ENCODE peak calls at places on chromosomes 12 and 14, in six cellular contexts. One of them, this sample, is unnamed.

GRCh38 chr14:51293149-51293925 is 53.3 kb downstream of the TMX1 start:
- DNase-seq in NCI-H345: no peak
- DNase-seq in HTR-8/SVneo: no peak
- DNase-seq in OCI-LY7: no peak
- DNase-seq in activated CD8-positive, alpha-beta memory T cell treated with anti-CD3 and anti-CD28 coated beads for 1 hour: no peak
- DNase-seq in NCI-H69: no peak
- DNase-seq in this sample: no peak

GRCh38 chr12:25959069-25959961 is 833 bp downstream of the RASSF8 start:
- DNase-seq in activated CD8-positive, alpha-beta memory T cell treated with anti-CD3 and anti-CD28 coated beads for 1 hour: no peak
- DNase-seq in HTR-8/SVneo: peak
- DNase-seq in NCI-H69: no peak
- DNase-seq in NCI-H345: no peak
- DNase-seq in OCI-LY7: no peak
- DNase-seq in this sample: no peak

GRCh38 chr12:40149673-40150260 is 43.9 kb upstream of the SLC2A13 start:
- DNase-seq in activated CD8-positive, alpha-beta memory T cell treated with anti-CD3 and anti-CD28 coated beads for 1 hour: no peak
- DNase-seq in OCI-LY7: no peak
- DNase-seq in NCI-H69: no peak
- DNase-seq in HTR-8/SVneo: no peak
- DNase-seq in NCI-H345: no peak
- DNase-seq in this sample: no peak

GRCh38 chr12:119008691-119009221 is 27.4 kb downstream of the SRRM4 start:
- DNase-seq in HTR-8/SVneo: no peak
- DNase-seq in NCI-H69: peak
- DNase-seq in OCI-LY7: no peak
- DNase-seq in NCI-H345: no peak
- DNase-seq in activated CD8-positive, alpha-beta memory T cell treated with anti-CD3 and anti-CD28 coated beads for 1 hour: no peak
- DNase-seq in this sample: no peak

GRCh38 chr12:78392918-78393317 is 471.7 kb upstream of the SYT1 start:
- DNase-seq in NCI-H69: peak
- DNase-seq in activated CD8-positive, alpha-beta memory T cell treated with anti-CD3 and anti-CD28 coated beads for 1 hour: no peak
- DNase-seq in NCI-H345: peak
- DNase-seq in OCI-LY7: peak
- DNase-seq in HTR-8/SVneo: no peak
- DNase-seq in this sample: no peak

GRCh38 chr12:1186298-1186697 is 195.3 kb downstream of the ERC1 start:
- DNase-seq in activated CD8-positive, alpha-beta memory T cell treated with anti-CD3 and anti-CD28 coated beads for 1 hour: no peak
- DNase-seq in OCI-LY7: no peak
- DNase-seq in HTR-8/SVneo: no peak
- DNase-seq in NCI-H345: no peak
- DNase-seq in NCI-H69: no peak
- DNase-seq in this sample: no peak

GRCh38 chr12:1927751-1928351 is 9.4 kb upstream of the CACNA2D4 start:
- DNase-seq in NCI-H69: no peak
- DNase-seq in activated CD8-positive, alpha-beta memory T cell treated with anti-CD3 and anti-CD28 coated beads for 1 hour: no peak
- DNase-seq in HTR-8/SVneo: no peak
- DNase-seq in OCI-LY7: no peak
- DNase-seq in NCI-H345: no peak
- DNase-seq in this sample: no peak

GRCh38 chr12:92927436-92928116 is 1.5 kb downstream of the EEA1 start:
- DNase-seq in NCI-H345: no peak
- DNase-seq in NCI-H69: peak
- DNase-seq in OCI-LY7: peak
- DNase-seq in HTR-8/SVneo: no peak
- DNase-seq in activated CD8-positive, alpha-beta memory T cell treated with anti-CD3 and anti-CD28 coated beads for 1 hour: no peak
- DNase-seq in this sample: no peak

GRCh38 chr14:56304456-56304855 is 186.2 kb downstream of the PELI2 start:
- DNase-seq in activated CD8-positive, alpha-beta memory T cell treated with anti-CD3 and anti-CD28 coated beads for 1 hour: no peak
- DNase-seq in HTR-8/SVneo: no peak
- DNase-seq in OCI-LY7: no peak
- DNase-seq in NCI-H69: no peak
- DNase-seq in NCI-H345: no peak
- DNase-seq in this sample: no peak

GRCh38 chr12:45966486-45966885 is 23.9 kb downstream of the SCAF11 start:
- DNase-seq in NCI-H69: no peak
- DNase-seq in NCI-H345: no peak
- DNase-seq in activated CD8-positive, alpha-beta memory T cell treated with anti-CD3 and anti-CD28 coated beads for 1 hour: no peak
- DNase-seq in OCI-LY7: no peak
- DNase-seq in HTR-8/SVneo: peak
- DNase-seq in this sample: no peak

GRCh38 chr12:6345319-6346071 is 3.6 kb upstream of the TNFRSF1A start:
- DNase-seq in OCI-LY7: peak
- DNase-seq in NCI-H69: no peak
- DNase-seq in HTR-8/SVneo: peak
- DNase-seq in NCI-H345: no peak
- DNase-seq in activated CD8-positive, alpha-beta memory T cell treated with anti-CD3 and anti-CD28 coated beads for 1 hour: no peak
- DNase-seq in this sample: no peak

This sample was measured in esophagus squamous epithelium.